ENCODE peak calls at places on chromosome 13, in six cellular contexts. One of them, this sample, is unnamed.

GRCh38 chr13:113814435-113814821 is 49.4 kb downstream of the GAS6 start:
- DNase-seq in body of pancreas: peak; percentile 28
- DNase-seq in K562: no peak
- DNase-seq in heart right ventricle: no peak
- DNase-seq in mucosa of descending colon: no peak
- DNase-seq in A673: no peak
- DNase-seq in this sample: no peak

GRCh38 chr13:99086869-99087129 is 108.9 kb upstream of the DOCK9 start:
- DNase-seq in heart right ventricle: no peak
- DNase-seq in body of pancreas: no peak
- DNase-seq in K562: no peak
- DNase-seq in A673: peak; percentile 21
- DNase-seq in mucosa of descending colon: peak; percentile 74
- DNase-seq in this sample: peak; percentile 23

GRCh38 chr13:32415019-32415418 is 12.9 kb downstream of the N4BP2L1 start:
- DNase-seq in mucosa of descending colon: peak; percentile 42
- DNase-seq in A673: peak; percentile 41
- DNase-seq in heart right ventricle: no peak
- DNase-seq in body of pancreas: peak; percentile 30
- DNase-seq in K562: peak; percentile 35
- DNase-seq in this sample: peak; percentile 41

GRCh38 chr13:112363867-112364528 is 12.2 kb upstream of the SPACA7 start:
- DNase-seq in mucosa of descending colon: no peak
- DNase-seq in A673: no peak
- DNase-seq in body of pancreas: no peak
- DNase-seq in heart right ventricle: no peak
- DNase-seq in K562: no peak
- DNase-seq in this sample: no peak

GRCh38 chr13:110798595-110798994 is 85.1 kb downstream of the ING1 start:
- DNase-seq in mucosa of descending colon: no peak
- DNase-seq in K562: no peak
- DNase-seq in body of pancreas: no peak
- DNase-seq in A673: no peak
- DNase-seq in heart right ventricle: no peak
- DNase-seq in this sample: no peak

GRCh38 chr13:28478127-28478526 is 16.8 kb downstream of the FLT1 start:
- DNase-seq in A673: no peak
- DNase-seq in mucosa of descending colon: no peak
- DNase-seq in body of pancreas: no peak
- DNase-seq in K562: no peak
- DNase-seq in heart right ventricle: no peak
- DNase-seq in this sample: no peak

GRCh38 chr13:106506286-106506685 is 29.2 kb downstream of the EFNB2 start:
- DNase-seq in body of pancreas: no peak
- DNase-seq in A673: no peak
- DNase-seq in heart right ventricle: no peak
- DNase-seq in mucosa of descending colon: no peak
- DNase-seq in K562: no peak
- DNase-seq in this sample: no peak

GRCh38 chr13:51729853-51730553 is 74.0 kb downstream of the DHRS12 start:
- DNase-seq in heart right ventricle: no peak
- DNase-seq in A673: peak; percentile 67
- DNase-seq in K562: peak; percentile 3
- DNase-seq in mucosa of descending colon: no peak
- DNase-seq in body of pancreas: no peak
- DNase-seq in this sample: no peak

GRCh38 chr13:101231751-101232428 is 184.4 kb downstream of the NALCN start:
- DNase-seq in mucosa of descending colon: no peak
- DNase-seq in K562: no peak
- DNase-seq in body of pancreas: no peak
- DNase-seq in A673: no peak
- DNase-seq in heart right ventricle: no peak
- DNase-seq in this sample: no peak

GRCh38 chr13:79645569-79645968 is 164.6 kb downstream of the NDFIP2 start:
- DNase-seq in mucosa of descending colon: no peak
- DNase-seq in A673: no peak
- DNase-seq in heart right ventricle: no peak
- DNase-seq in body of pancreas: no peak
- DNase-seq in K562: no peak
- DNase-seq in this sample: no peak

GRCh38 chr13:114136576-114136975 is 4.2 kb upstream of the RASA3 start:
- DNase-seq in A673: no peak
- DNase-seq in heart right ventricle: no peak
- DNase-seq in body of pancreas: no peak
- DNase-seq in K562: no peak
- DNase-seq in mucosa of descending colon: peak; percentile 10
- DNase-seq in this sample: no peak

GRCh38 chr13:21033224-21033855 is 28.0 kb downstream of the LATS2 start:
- DNase-seq in heart right ventricle: peak; percentile 38
- DNase-seq in mucosa of descending colon: no peak
- DNase-seq in K562: no peak
- DNase-seq in body of pancreas: peak; percentile 81
- DNase-seq in A673: no peak
- DNase-seq in this sample: no peak

GRCh38 chr13:49694446-49694845 is 3.2 kb upstream of the EBPL start:
- DNase-seq in K562: no peak
- DNase-seq in mucosa of descending colon: no peak
- DNase-seq in body of pancreas: no peak
- DNase-seq in A673: no peak
- DNase-seq in heart right ventricle: no peak
- DNase-seq in this sample: no peak

GRCh38 chr13:71730267-71730666 is 136.7 kb downstream of the DACH1 start:
- DNase-seq in A673: no peak
- DNase-seq in K562: no peak
- DNase-seq in mucosa of descending colon: no peak
- DNase-seq in heart right ventricle: no peak
- DNase-seq in body of pancreas: no peak
- DNase-seq in this sample: no peak

GRCh38 chr13:38159710-38160109 is 189.9 kb upstream of the UFM1 start:
- DNase-seq in A673: no peak
- DNase-seq in body of pancreas: no peak
- DNase-seq in mucosa of descending colon: no peak
- DNase-seq in K562: no peak
- DNase-seq in heart right ventricle: no peak
- DNase-seq in this sample: no peak

GRCh38 chr13:27830010-27830409 is 37.7 kb downstream of the GSX1 start:
- DNase-seq in heart right ventricle: peak; percentile 15
- DNase-seq in mucosa of descending colon: peak; percentile 82
- DNase-seq in K562: peak; percentile 53
- DNase-seq in body of pancreas: peak; percentile 80
- DNase-seq in A673: peak; percentile 39
- DNase-seq in this sample: peak; percentile 77

GRCh38 chr13:113413898-113414282 is 39.4 kb downstream of the ADPRHL1 start:
- DNase-seq in K562: no peak
- DNase-seq in body of pancreas: no peak
- DNase-seq in mucosa of descending colon: peak; percentile 54
- DNase-seq in A673: no peak
- DNase-seq in heart right ventricle: no peak
- DNase-seq in this sample: no peak

GRCh38 chr13:114161644-114162532 is 17.2 kb upstream of the CFAP97D2 start:
- DNase-seq in heart right ventricle: peak; percentile 29
- DNase-seq in A673: peak; percentile 60
- DNase-seq in K562: no peak
- DNase-seq in mucosa of descending colon: peak; percentile 87
- DNase-seq in body of pancreas: peak; percentile 34
- DNase-seq in this sample: no peak

GRCh38 chr13:44309771-44310767 is 63.6 kb upstream of the SERP2 start:
- DNase-seq in mucosa of descending colon: peak; percentile 63
- DNase-seq in A673: no peak
- DNase-seq in heart right ventricle: peak; percentile 54
- DNase-seq in body of pancreas: no peak
- DNase-seq in K562: no peak
- DNase-seq in this sample: peak; percentile 14

GRCh38 chr13:44311011-44311481 is 62.6 kb upstream of the SERP2 start:
- DNase-seq in K562: no peak
- DNase-seq in mucosa of descending colon: no peak
- DNase-seq in A673: no peak
- DNase-seq in heart right ventricle: no peak
- DNase-seq in body of pancreas: no peak
- DNase-seq in this sample: no peak

GRCh38 chr13:44313674-44314073 is 60.0 kb upstream of the SERP2 start:
- DNase-seq in mucosa of descending colon: no peak
- DNase-seq in A673: peak; percentile 21
- DNase-seq in heart right ventricle: no peak
- DNase-seq in body of pancreas: no peak
- DNase-seq in K562: peak; percentile 9
- DNase-seq in this sample: no peak

GRCh38 chr13:44312898-44313551 is 60.6 kb upstream of the SERP2 start:
- DNase-seq in heart right ventricle: no peak
- DNase-seq in body of pancreas: no peak
- DNase-seq in mucosa of descending colon: no peak
- DNase-seq in A673: no peak
- DNase-seq in K562: no peak
- DNase-seq in this sample: no peak

DNA sequence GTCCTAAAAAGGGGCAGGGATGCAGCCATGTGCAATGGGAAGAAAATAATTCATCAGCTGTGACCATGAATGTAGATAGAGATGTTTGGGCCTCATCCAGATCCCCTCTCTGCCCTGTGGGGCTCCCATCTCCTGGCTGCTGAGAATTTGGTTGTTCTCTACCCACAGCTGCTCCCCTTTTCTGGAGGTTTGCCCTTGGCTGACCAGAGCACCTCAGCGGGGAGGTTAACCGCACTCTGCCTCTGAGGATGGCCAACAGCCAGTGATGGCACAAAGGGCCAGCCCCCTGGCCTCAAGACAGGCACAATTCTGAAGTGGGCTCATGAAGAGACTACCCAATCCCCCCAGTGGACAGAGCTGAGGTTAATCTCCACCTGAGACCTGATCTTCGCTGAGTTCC is 61.5 kb upstream of the SERP2 start:
- DNase-seq in body of pancreas: no peak
- DNase-seq in heart right ventricle: no peak
- DNase-seq in A673: no peak
- DNase-seq in K562: no peak
- DNase-seq in mucosa of descending colon: no peak
- DNase-seq in this sample: no peak
- H3K4me3 ChIP-seq in body of pancreas: no peak overlapping the region
- H3K4me3 ChIP-seq in heart right ventricle: no peak overlapping the region
- H3K4me3 ChIP-seq in A673: no peak overlapping the region
- H3K4me3 ChIP-seq in K562: no peak overlapping the region
- H3K4me3 ChIP-seq in mucosa of descending colon: no peak overlapping the region
- H3K4me3 ChIP-seq in this sample: no peak overlapping the region

GRCh38 chr13:41054919-41055619 is 6.2 kb upstream of the WBP4 start:
- DNase-seq in heart right ventricle: no peak
- DNase-seq in body of pancreas: no peak
- DNase-seq in A673: peak; percentile 49
- DNase-seq in mucosa of descending colon: no peak
- DNase-seq in K562: peak; percentile 59
- DNase-seq in this sample: no peak

GRCh38 chr13:41053384-41053826 is 7.9 kb upstream of the WBP4 start:
- DNase-seq in body of pancreas: no peak
- DNase-seq in K562: peak; percentile 14
- DNase-seq in mucosa of descending colon: no peak
- DNase-seq in A673: no peak
- DNase-seq in heart right ventricle: peak; percentile 32
- DNase-seq in this sample: no peak

GRCh38 chr13:41050041-41050440 is 11.3 kb upstream of the WBP4 start:
- DNase-seq in heart right ventricle: no peak
- DNase-seq in mucosa of descending colon: no peak
- DNase-seq in A673: no peak
- DNase-seq in K562: no peak
- DNase-seq in body of pancreas: no peak
- DNase-seq in this sample: no peak

GRCh38 chr13:41054212-41054877 is 7.0 kb upstream of the WBP4 start:
- DNase-seq in mucosa of descending colon: no peak
- DNase-seq in K562: peak; percentile 68
- DNase-seq in heart right ventricle: no peak
- DNase-seq in body of pancreas: no peak
- DNase-seq in A673: peak; percentile 77
- DNase-seq in this sample: peak; percentile 43

GRCh38 chr13:41052441-41052840 is 8.9 kb upstream of the WBP4 start:
- DNase-seq in mucosa of descending colon: no peak
- DNase-seq in body of pancreas: no peak
- DNase-seq in A673: no peak
- DNase-seq in heart right ventricle: no peak
- DNase-seq in K562: peak; percentile 24
- DNase-seq in this sample: no peak
- H3K4me1 ChIP-seq in mucosa of descending colon: peaks cover 46% of the 10 kb centered on the region
- H3K4me1 ChIP-seq in body of pancreas: peaks cover 75% of the 10 kb centered on the region
- H3K4me1 ChIP-seq in A673: peaks cover 9% of the 10 kb centered on the region
- H3K4me1 ChIP-seq in heart right ventricle: peaks cover 60% of the 10 kb centered on the region
- H3K4me1 ChIP-seq in K562: peaks cover 8% of the 10 kb centered on the region
- H3K4me1 ChIP-seq in this sample: no peaks in the 10 kb centered on the region

GRCh38 chr13:58620171-58620570 is 988.6 kb downstream of the PCDH17 start:
- DNase-seq in K562: no peak
- DNase-seq in mucosa of descending colon: no peak
- DNase-seq in A673: peak; percentile 76
- DNase-seq in heart right ventricle: no peak
- DNase-seq in body of pancreas: no peak
- DNase-seq in this sample: peak; percentile 35

DNA sequence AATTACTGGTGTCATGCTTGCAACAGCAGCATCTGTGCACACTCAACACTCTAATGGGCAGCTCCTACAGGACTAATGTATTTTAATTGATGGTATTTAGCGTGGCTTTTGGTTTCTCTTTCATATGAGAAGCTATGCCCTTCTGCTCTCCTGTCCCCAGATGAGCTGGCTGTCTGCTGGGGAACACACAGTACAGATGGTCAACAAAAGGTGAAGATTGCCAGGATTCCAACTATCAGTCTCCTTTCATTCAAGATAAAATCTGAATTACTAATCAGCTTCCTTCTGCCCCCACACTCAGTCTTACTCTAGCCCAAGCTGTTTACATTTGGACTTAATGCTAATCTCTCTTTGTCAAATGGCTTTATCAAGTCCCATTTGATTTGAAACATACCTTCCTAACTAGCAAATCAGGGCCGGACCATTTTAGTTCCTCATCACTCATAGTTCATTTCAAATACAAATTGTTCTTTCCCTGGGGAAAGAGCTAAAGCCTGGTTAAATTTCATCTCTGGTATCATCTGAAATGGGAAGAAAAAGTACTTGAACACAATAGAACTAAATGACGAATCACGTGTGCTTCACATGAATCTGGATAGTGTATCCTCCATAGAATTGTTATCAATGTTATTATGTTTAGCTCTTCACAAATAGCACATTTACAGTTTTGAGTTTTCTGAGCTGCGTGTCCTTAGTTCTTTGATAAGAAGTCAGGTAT is 988.0 kb downstream of the PCDH17 start:
- DNase-seq in body of pancreas: no peak
- DNase-seq in mucosa of descending colon: no peak
- DNase-seq in K562: no peak
- DNase-seq in heart right ventricle: no peak
- DNase-seq in A673: peak; percentile 29
- DNase-seq in this sample: peak; percentile 68
- H3K4me3 ChIP-seq in body of pancreas: no peak overlapping the region
- H3K4me3 ChIP-seq in mucosa of descending colon: no peak overlapping the region
- H3K4me3 ChIP-seq in K562: no peak overlapping the region
- H3K4me3 ChIP-seq in heart right ventricle: no peak overlapping the region
- H3K4me3 ChIP-seq in A673: no peak overlapping the region
- H3K4me3 ChIP-seq in this sample: peak overlapping the region; percentile 41

DNA sequence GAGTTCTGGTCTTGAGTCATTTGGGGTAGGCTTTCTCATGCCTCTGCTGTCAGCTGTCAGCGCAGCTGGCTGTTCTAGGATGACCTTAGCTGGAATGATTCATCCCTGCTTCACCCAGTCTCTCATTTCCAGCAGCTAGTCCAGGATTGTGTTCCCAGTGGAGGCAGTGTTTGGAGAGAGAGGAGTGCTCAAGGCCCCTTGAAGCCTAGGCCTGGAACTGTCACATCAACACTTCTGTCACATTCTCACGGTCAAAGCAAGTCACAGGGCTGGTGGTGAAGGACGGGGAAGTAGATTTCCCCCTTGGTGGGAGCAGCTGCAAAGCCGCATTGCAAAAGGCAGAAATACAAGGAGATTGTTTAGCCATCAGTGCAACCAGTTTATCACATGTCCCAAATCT is 15.2 kb downstream of the TPT1 start:
- DNase-seq in heart right ventricle: peak; percentile 84
- DNase-seq in mucosa of descending colon: no peak
- DNase-seq in A673: no peak
- DNase-seq in body of pancreas: peak; percentile 71
- DNase-seq in K562: no peak
- DNase-seq in this sample: peak; percentile 38
- H3K4me1 ChIP-seq in heart right ventricle: peaks cover 39% of the 10 kb centered on the region
- H3K4me1 ChIP-seq in mucosa of descending colon: peaks cover 8% of the 10 kb centered on the region
- H3K4me1 ChIP-seq in A673: peaks cover 41% of the 10 kb centered on the region
- H3K4me1 ChIP-seq in body of pancreas: peaks cover 21% of the 10 kb centered on the region
- H3K4me1 ChIP-seq in K562: peaks cover 16% of the 10 kb centered on the region
- H3K4me1 ChIP-seq in this sample: peaks cover 10% of the 10 kb centered on the region